ENCODE peak calls at places on chromosomes 5 and 9, in five cellular contexts. Z is H1, F is K562, O is GM12878, M is HepG2. G is an unnamed sample.
A peak's percentile ranks its signal among the peaks of the same experiment; 100 is the strongest.

GRCh38 chr5:15938961-15939360 is 240.6 kb downstream of the MARCHF11 start:
- DNase-seq in Z (no peak), F (no peak), O (no peak), M (no peak), G (no peak)

GRCh38 chr5:158463971-158464370 is 605.0 kb upstream of the CLINT1 start:
- DNase-seq in Z (no peak), F (no peak), O (no peak), M (peak; percentile 39), G (no peak)

GRCh38 chr5:156474251-156474650 is 147.3 kb downstream of the SGCD start:
- DNase-seq in Z (no peak), F (no peak), O (no peak), M (no peak), G (no peak)

GRCh38 chr5:123696948-123697347 is 185.0 kb downstream of the CSNK1G3 start:
- DNase-seq in Z (no peak), F (no peak), O (no peak), M (no peak), G (no peak)

GRCh38 chr9:14608521-14608920 is 84.7 kb downstream of the ZDHHC21 start:
- DNase-seq in Z (no peak), F (no peak), O (no peak), M (no peak), G (no peak)

GRCh38 chr5:180157866-180158265 is 51.1 kb downstream of the RASGEF1C start:
- DNase-seq in Z (peak; percentile 20), F (no peak), O (no peak), M (no peak), G (no peak)

GRCh38 chr5:69209607-69210006 is 20.2 kb downstream of the CENPH start:
- DNase-seq in Z (no peak), F (no peak), O (no peak), M (no peak), G (no peak)

GRCh38 chr9:15349892-15350761 is 43.1 kb upstream of the TTC39B start:
- DNase-seq in Z (no peak), F (no peak), O (no peak), M (peak; percentile 88), G (no peak)

GRCh38 chr9:105881654-105882349 is 187.5 kb downstream of the TMEM38B start:
- DNase-seq in Z (peak; percentile 88), F (peak; percentile 61), O (peak; percentile 25), M (peak; percentile 65), G (peak; percentile 51)

GRCh38 chr5:158303261-158303660 is 444.3 kb upstream of the CLINT1 start:
- DNase-seq in Z (no peak), F (no peak), O (no peak), M (no peak), G (no peak)

GRCh38 chr9:121658591-121658990 is 7.2 kb downstream of the DAB2IP start:
- DNase-seq in Z (no peak), F (no peak), O (no peak), M (no peak), G (no peak)

GRCh38 chr5:157451806-157452205 is 8.2 kb upstream of the NIPAL4 start:
- DNase-seq in Z (peak; percentile 27), F (no peak), O (no peak), M (no peak), G (no peak)

GRCh38 chr9:70013598-70014196 is 30.0 kb upstream of the MAMDC2 start:
- DNase-seq in Z (no peak), F (no peak), O (no peak), M (no peak), G (no peak)

GRCh38 chr9:14158911-14159310 is 155.0 kb downstream of the NFIB start:
- DNase-seq in Z (no peak), F (no peak), O (no peak), M (no peak), G (no peak)

GRCh38 chr9:130072515-130073235 is 19.0 kb downstream of the GPR107 start:
- DNase-seq in Z (no peak), F (no peak), O (peak; percentile 53), M (no peak), G (no peak)

GRCh38 chr5:78050888-78051287 is 243.6 kb downstream of the AP3B1 start:
- DNase-seq in Z (no peak), F (no peak), O (no peak), M (no peak), G (no peak)

GRCh38 chr5:168753691-168754254 is 174.6 kb upstream of the PANK3 start:
- DNase-seq in Z (no peak), F (no peak), O (no peak), M (no peak), G (no peak)

GRCh38 chr9:18591261-18591660 is 117.3 kb downstream of the ADAMTSL1 start:
- DNase-seq in Z (no peak), F (no peak), O (no peak), M (no peak), G (no peak)

DNA sequence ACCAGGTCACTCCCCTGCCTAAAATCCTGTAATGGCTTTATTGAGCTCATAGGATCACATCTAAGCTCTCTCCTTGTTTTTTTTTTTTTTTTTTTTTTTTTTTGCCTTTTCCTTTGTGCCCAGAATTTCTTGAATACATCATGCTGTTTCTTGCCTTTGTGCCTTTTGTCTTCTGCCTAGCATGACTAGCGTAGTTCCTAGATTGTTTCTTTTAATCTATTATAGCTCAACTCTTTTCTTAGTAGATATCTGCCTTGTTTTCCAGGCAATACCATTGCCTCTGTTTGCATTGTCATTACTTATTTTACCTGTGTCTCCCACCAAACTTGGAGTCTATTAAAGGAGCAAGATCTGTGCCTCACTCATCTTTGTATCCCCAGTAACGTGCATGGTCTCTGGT is 106.1 kb upstream of the C9orf72 start:
- DNase-seq in Z (no peak), F (no peak), O (no peak), M (no peak), G (no peak)
- H3K4me3 ChIP-seq in Z (no peak overlapping the region), F (no peak overlapping the region), O (no peak overlapping the region), M (no peak overlapping the region), G (no peak overlapping the region)

GRCh38 chr5:119309290-119309818 is 46.5 kb upstream of the TNFAIP8 start:
- DNase-seq in Z (no peak), F (no peak), O (no peak), M (no peak), G (no peak)
- H3K9ac ChIP-seq in Z (no peak overlapping the region), F (no peak overlapping the region), O (peak overlapping the region; percentile 30), M (no peak overlapping the region), G (no peak overlapping the region)

DNA sequence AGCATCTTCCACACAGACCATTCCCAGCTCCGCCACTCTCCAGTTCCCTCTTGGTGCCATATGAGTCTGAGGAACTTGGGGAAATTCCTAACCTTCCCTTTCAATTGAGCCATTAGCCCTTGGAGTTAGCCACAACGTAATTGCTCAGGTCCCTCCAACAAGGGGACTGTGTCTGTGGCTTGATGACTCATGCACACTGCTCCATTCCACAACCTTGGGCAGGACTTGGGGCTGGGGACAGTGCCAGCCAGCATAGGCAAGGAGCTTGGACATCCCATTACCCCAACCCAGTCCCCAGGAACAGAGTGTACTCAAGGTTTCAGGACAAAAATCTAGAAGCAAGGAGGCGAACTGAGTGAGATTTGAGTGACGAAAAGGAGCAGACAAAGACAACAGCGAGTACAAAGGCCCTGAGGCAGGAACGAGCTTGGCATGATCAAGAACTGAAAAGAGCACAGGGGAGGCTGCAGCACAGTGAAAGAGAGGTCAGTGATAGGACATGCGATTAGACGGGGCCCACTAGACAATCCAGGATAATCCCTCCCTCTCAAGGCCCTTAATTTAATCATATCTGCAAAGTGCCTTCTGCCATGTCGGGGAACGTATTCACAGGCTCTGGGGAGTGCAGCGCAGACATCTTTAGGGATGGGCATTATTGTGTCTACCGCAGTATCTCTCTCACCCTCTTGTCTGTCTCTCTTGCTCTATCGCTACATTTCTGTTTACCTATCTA is 16.0 kb upstream of the JADE2 start:
- DNase-seq in Z (peak; percentile 43), F (no peak), O (no peak), M (peak; percentile 70), G (peak; percentile 87)
- TF ChIP-seq SP1 in Z (no peak), F (no peak), O (no peak), M (no peak), G (no peak)

GRCh38 chr5:119368238-119368630 is 12.4 kb downstream of the TNFAIP8 start:
- DNase-seq in Z (no peak), F (no peak), O (peak; percentile 44), M (no peak), G (no peak)
- H3K4me3 ChIP-seq in Z (no peak overlapping the region), F (no peak overlapping the region), O (peak overlapping the region; percentile 59), M (no peak overlapping the region), G (no peak overlapping the region)

GRCh38 chr5:173625261-173625660 is 8.8 kb upstream of the BOD1 start:
- DNase-seq in Z (no peak), F (no peak), O (no peak), M (no peak), G (no peak)
- H3K9ac ChIP-seq in Z (no peak overlapping the region), F (peak overlapping the region; percentile 15), O (no peak overlapping the region), M (no peak overlapping the region), G (no peak overlapping the region)

G was measured in HCT116.